ENCODE peak calls at places on chromosomes 16 and 17, in eight cellular contexts. F, P, A, O, E, Y, B and D are unnamed samples.

GRCh38 chr17:72970246-72970645 is 122.2 kb downstream of the SLC39A11 start:
- DNase-seq in F (no peak), P (no peak), A (no peak), O (no peak), E (no peak), Y (no peak), B (no peak), D (no peak)

GRCh38 chr17:49439673-49440571 is 25.2 kb upstream of the PHB1 start:
- DNase-seq in F (no peak), P (peak), A (no peak), O (no peak), E (no peak), Y (no peak), B (no peak), D (no peak)

GRCh38 chr17:80546267-80546666 is 1.6 kb downstream of the RPTOR start:
- DNase-seq in F (no peak), P (no peak), A (no peak), O (no peak), E (no peak), Y (no peak), B (no peak), D (no peak)

GRCh38 chr16:12553191-12553590 is 250.5 kb downstream of the CPPED1 start:
- DNase-seq in F (no peak), P (no peak), A (no peak), O (no peak), E (no peak), Y (peak), B (no peak), D (no peak)

GRCh38 chr17:82589851-82590180 is 58.4 kb downstream of the WDR45B start:
- DNase-seq in F (no peak), P (no peak), A (no peak), O (no peak), E (no peak), Y (no peak), B (no peak), D (no peak)

GRCh38 chr16:83995756-83996155 is 27.7 kb downstream of the NECAB2 start:
- DNase-seq in F (no peak), P (peak), A (peak), O (no peak), E (peak), Y (peak), B (peak), D (no peak)

GRCh38 chr16:76669288-76669687 is 392.1 kb downstream of the CNTNAP4 start:
- DNase-seq in F (no peak), P (no peak), A (no peak), O (no peak), E (no peak), Y (no peak), B (no peak), D (no peak)

GRCh38 chr17:281365-281999 is 71.1 kb downstream of the RPH3AL start:
- DNase-seq in F (no peak), P (no peak), A (no peak), O (no peak), E (no peak), Y (no peak), B (no peak), D (no peak)

GRCh38 chr16:81443688-81444447 is 740 bp upstream of the CMIP start:
- DNase-seq in F (no peak), P (no peak), A (no peak), O (peak), E (peak), Y (no peak), B (no peak), D (no peak)

GRCh38 chr16:9874233-9874632 is 308.0 kb downstream of the GRIN2A start:
- DNase-seq in F (no peak), P (no peak), A (no peak), O (no peak), E (no peak), Y (no peak), B (no peak), D (no peak)

GRCh38 chr17:41733348-41734138 is 900 bp downstream of the HAP1 start:
- DNase-seq in F (no peak), P (no peak), A (no peak), O (no peak), E (peak), Y (no peak), B (no peak), D (no peak)

GRCh38 chr17:68909066-68909465 is 46.1 kb downstream of the ABCA8 start:
- DNase-seq in F (peak), P (peak), A (peak), O (peak), E (no peak), Y (peak), B (no peak), D (peak)

GRCh38 chr17:66545918-66546317 is 243.5 kb downstream of the PRKCA start:
- DNase-seq in F (no peak), P (no peak), A (no peak), O (no peak), E (no peak), Y (no peak), B (no peak), D (no peak)

GRCh38 chr16:65745201-65745600 is 621.3 kb upstream of the CDH5 start:
- DNase-seq in F (no peak), P (no peak), A (no peak), O (no peak), E (no peak), Y (no peak), B (no peak), D (no peak)

GRCh38 chr16:53743149-53743566 is 39.2 kb downstream of the FTO start:
- DNase-seq in F (peak), P (peak), A (peak), O (no peak), E (no peak), Y (peak), B (no peak), D (no peak)

GRCh38 chr17:58335779-58336455 is 7.3 kb upstream of the TSPOAP1 start:
- DNase-seq in F (no peak), P (no peak), A (no peak), O (no peak), E (no peak), Y (no peak), B (no peak), D (no peak)

GRCh38 chr16:82034981-82035612 is at the start of gene HSD17B2:
- DNase-seq in F (no peak), P (peak), A (peak), O (no peak), E (no peak), Y (peak), B (no peak), D (no peak)

GRCh38 chr16:85178006-85178591 is 65.8 kb upstream of the CIBAR2 start:
- DNase-seq in F (no peak), P (no peak), A (no peak), O (peak), E (no peak), Y (no peak), B (no peak), D (no peak)

GRCh38 chr16:51327001-51327400 is 175.9 kb upstream of the SALL1 start:
- DNase-seq in F (peak), P (peak), A (no peak), O (no peak), E (no peak), Y (peak), B (no peak), D (no peak)

GRCh38 chr16:69836252-69836651 is 74.1 kb downstream of the WWP2 start:
- DNase-seq in F (no peak), P (no peak), A (no peak), O (no peak), E (no peak), Y (no peak), B (no peak), D (no peak)

GRCh38 chr17:19243838-19244237 is 6.7 kb downstream of the EPN2 start:
- DNase-seq in F (no peak), P (no peak), A (no peak), O (no peak), E (no peak), Y (no peak), B (no peak), D (no peak)

GRCh38 chr17:27456681-27457404 is 595 bp downstream of the KSR1 start:
- DNase-seq in F (peak), P (no peak), A (peak), O (peak), E (peak), Y (no peak), B (no peak), D (peak)

GRCh38 chr16:11636172-11636721 is 32.0 kb upstream of the SNN start:
- DNase-seq in F (no peak), P (no peak), A (peak), O (no peak), E (no peak), Y (peak), B (peak), D (no peak)

GRCh38 chr17:66541461-66542182 is 239.2 kb downstream of the PRKCA start:
- DNase-seq in F (peak), P (peak), A (no peak), O (no peak), E (no peak), Y (peak), B (no peak), D (no peak)

GRCh38 chr17:80025796-80026195 is 9.9 kb downstream of the TBC1D16 start:
- DNase-seq in F (no peak), P (no peak), A (no peak), O (no peak), E (no peak), Y (no peak), B (no peak), D (no peak)

GRCh38 chr17:42667088-42667951 is 8.2 kb downstream of the TUBG2 start:
- DNase-seq in F (peak), P (peak), A (peak), O (peak), E (no peak), Y (peak), B (no peak), D (no peak)

GRCh38 chr17:74730491-74731346 is 6.3 kb upstream of the RAB37 start:
- DNase-seq in F (no peak), P (no peak), A (no peak), O (no peak), E (no peak), Y (no peak), B (no peak), D (no peak)

GRCh38 chr17:34167359-34167758 is 87.7 kb upstream of the CCL2 start:
- DNase-seq in F (peak), P (no peak), A (no peak), O (no peak), E (no peak), Y (no peak), B (no peak), D (no peak)

GRCh38 chr16:919658-920631 is 50.8 kb downstream of the LMF1 start:
- DNase-seq in F (peak), P (peak), A (peak), O (peak), E (no peak), Y (no peak), B (no peak), D (no peak)

GRCh38 chr16:11386791-11387546 is 41.7 kb downstream of the RMI2 start:
- DNase-seq in F (peak), P (peak), A (peak), O (peak), E (peak), Y (no peak), B (peak), D (peak)

GRCh38 chr17:51647873-51648272 is 387.5 kb downstream of the UTP18 start:
- DNase-seq in F (no peak), P (no peak), A (no peak), O (no peak), E (no peak), Y (peak), B (no peak), D (no peak)

GRCh38 chr17:47847341-47848197 is 3.4 kb downstream of the SP6 start:
- DNase-seq in F (no peak), P (no peak), A (no peak), O (no peak), E (peak), Y (peak), B (peak), D (no peak)

GRCh38 chr17:82520041-82520910 is 744 bp downstream of the FOXK2 start:
- DNase-seq in F (peak), P (no peak), A (peak), O (peak), E (peak), Y (peak), B (peak), D (peak)

GRCh38 chr17:41767324-41768042 is 19.0 kb downstream of the JUP start:
- DNase-seq in F (no peak), P (no peak), A (no peak), O (no peak), E (no peak), Y (no peak), B (no peak), D (no peak)

DNA sequence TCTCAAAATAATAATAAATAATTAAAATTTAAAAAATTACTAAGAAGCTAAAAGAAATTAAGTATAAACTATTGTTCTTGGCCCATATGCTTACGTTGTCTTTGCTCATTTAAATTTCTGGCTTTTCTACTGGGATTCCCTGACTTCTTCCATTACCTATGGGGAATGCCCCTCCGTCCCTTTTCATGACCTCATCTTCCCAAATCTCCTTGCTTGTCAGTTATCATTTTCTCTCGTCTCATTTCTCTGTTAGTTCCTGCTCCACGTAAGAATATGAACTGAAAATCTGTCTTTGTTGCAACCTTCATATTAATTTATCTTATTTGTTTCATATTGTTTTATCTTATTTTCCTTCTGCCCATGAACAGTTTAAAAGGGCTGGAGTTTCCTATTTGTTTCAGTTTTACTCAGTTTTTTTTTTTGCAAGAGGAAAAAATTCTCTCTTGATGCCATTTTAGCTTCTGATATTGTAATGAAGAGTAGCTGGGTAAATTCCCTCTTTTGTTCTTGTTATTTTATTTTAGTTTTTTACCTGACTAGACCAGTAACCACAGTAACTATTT is 2.5 kb upstream of the DNAJA2 start:
- DNase-seq in F (no peak), P (no peak), A (no peak), O (no peak), E (no peak), Y (no peak), B (no peak), D (no peak)
- TF ChIP-seq CTCF in F (no peak), P (no peak), A (no peak), O (no peak), E (no peak), Y (no peak), B (no peak), D (no peak)

DNA sequence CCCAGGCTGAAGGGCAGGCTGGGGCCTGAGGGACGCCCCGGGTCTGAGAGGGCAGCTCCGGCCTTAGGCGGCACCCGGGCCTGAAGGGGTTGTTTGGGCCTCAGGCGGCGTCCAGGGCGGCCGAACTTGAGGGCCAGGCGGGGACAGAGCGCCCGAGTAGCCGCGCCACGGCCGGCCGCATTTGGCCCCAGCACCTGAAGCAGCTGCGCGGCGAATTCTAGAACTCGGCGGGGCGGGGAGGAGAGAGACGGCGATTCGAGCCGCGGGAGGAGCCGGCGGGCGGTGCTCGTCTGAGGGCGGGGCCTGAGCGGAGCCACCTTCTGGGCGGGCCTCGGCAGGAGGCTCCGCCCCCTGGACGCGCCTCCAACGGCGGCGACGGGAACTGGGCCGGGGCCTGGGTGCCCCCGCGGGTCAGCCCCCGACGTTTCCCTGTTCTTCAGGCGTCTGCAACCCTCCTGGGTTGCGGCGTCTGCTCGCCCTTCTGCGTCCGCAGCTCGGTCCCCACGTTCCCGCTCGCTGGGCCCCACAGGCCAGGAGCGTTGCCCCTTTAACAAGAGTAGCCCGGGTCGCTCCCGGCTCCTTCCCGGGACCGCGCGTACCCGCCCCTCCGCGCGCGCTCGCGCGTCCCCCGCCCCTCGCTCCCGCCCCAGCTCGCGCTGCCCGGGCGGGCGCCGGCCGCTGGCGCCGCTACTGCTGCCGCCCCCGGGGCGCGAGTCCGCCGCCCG is at the start of the genes INCA1 and KIF1C:
- DNase-seq in F (peak), P (peak), A (peak), O (peak), E (peak), Y (peak), B (peak), D (peak)
- TF ChIP-seq CTCF in F (no peak), P (no peak), A (no peak), O (peak), E (no peak), Y (no peak), B (no peak), D (no peak)

GRCh38 chr17:61352408-61352770 is 47.3 kb upstream of the TBX2 start:
- DNase-seq in F (peak), P (no peak), A (no peak), O (no peak), E (no peak), Y (no peak), B (no peak), D (no peak)

GRCh38 chr17:61351745-61352407 is 47.8 kb upstream of the TBX2 start:
- DNase-seq in F (no peak), P (no peak), A (no peak), O (no peak), E (no peak), Y (no peak), B (no peak), D (no peak)

GRCh38 chr17:61352771-61353170 is 46.9 kb upstream of the TBX2 start:
- DNase-seq in F (no peak), P (no peak), A (no peak), O (no peak), E (no peak), Y (no peak), B (no peak), D (no peak)

GRCh38 chr17:61345825-61346628 is 53.6 kb upstream of the TBX2 start:
- DNase-seq in F (no peak), P (no peak), A (no peak), O (no peak), E (no peak), Y (no peak), B (no peak), D (no peak)

GRCh38 chr17:61349350-61349749 is 50.3 kb upstream of the TBX2 start:
- DNase-seq in F (no peak), P (no peak), A (no peak), O (no peak), E (no peak), Y (no peak), B (peak), D (no peak)
- TF ChIP-seq CTCF in F (peak), P (peak), A (no peak), O (peak), E (no peak), Y (no peak), B (peak), D (no peak)

GRCh38 chr16:27952811-27953210 is 110.7 kb downstream of the GSG1L start:
- DNase-seq in F (no peak), P (no peak), A (no peak), O (no peak), E (no peak), Y (peak), B (no peak), D (no peak)

GRCh38 chr16:27950488-27950887 is 113.0 kb downstream of the GSG1L start:
- DNase-seq in F (no peak), P (no peak), A (no peak), O (no peak), E (no peak), Y (no peak), B (no peak), D (no peak)

GRCh38 chr16:27947696-27948095 is 115.8 kb downstream of the GSG1L start:
- DNase-seq in F (no peak), P (no peak), A (no peak), O (no peak), E (no peak), Y (no peak), B (no peak), D (no peak)

DNA sequence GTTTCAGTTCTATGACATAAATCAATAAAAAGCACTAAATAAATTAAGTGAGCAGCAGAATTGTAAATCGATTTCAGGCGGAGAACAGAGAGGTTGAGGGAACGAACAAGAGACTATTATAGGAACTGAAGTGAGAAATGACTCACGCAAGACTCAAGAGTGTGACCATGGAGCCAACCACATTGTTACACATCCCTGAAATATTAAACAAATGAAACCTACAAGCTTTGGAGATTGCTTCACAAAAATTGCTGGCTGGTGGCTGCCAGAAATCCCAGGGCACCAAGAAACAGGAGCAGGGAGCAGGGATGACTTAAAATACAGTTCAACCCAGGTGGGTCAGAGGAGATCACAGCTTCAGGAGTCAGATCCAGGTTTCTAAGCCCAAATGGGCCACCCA is 111.8 kb downstream of the GSG1L start:
- DNase-seq in F (no peak), P (no peak), A (no peak), O (no peak), E (no peak), Y (peak), B (no peak), D (no peak)
- TF ChIP-seq CTCF in F (no peak), P (no peak), A (no peak), O (no peak), E (no peak), Y (no peak), B (no peak), D (no peak)

GRCh38 chr17:1767358-1767757 is 5.5 kb downstream of the SERPINF1 start:
- DNase-seq in F (no peak), P (no peak), A (no peak), O (peak), E (no peak), Y (no peak), B (no peak), D (no peak)
- TF ChIP-seq CTCF in F (no peak), P (peak), A (no peak), O (peak), E (no peak), Y (no peak), B (no peak), D (peak)

GRCh38 chr16:19884611-19885455 is at the start of gene GPRC5B:
- DNase-seq in F (peak), P (no peak), A (peak), O (peak), E (peak), Y (peak), B (peak), D (peak)
- TF ChIP-seq CTCF in F (no peak), P (peak), A (no peak), O (peak), E (no peak), Y (no peak), B (no peak), D (peak)